ENCODE peak calls at places on chromosome 19, in five cellular contexts. N, U, M, J and K are unnamed samples.

GRCh38 chr19:57719424-57719823 is 8.0 kb downstream of the ZNF671 start:
- DNase-seq in M (no peak), U (no peak), N (no peak), J (no peak), K (no peak)

GRCh38 chr19:55600336-55601028 is 394 bp downstream of the ZNF524 start:
- DNase-seq in J (no peak), M (no peak), N (peak), U (no peak), K (peak)

GRCh38 chr19:43880483-43880882 is 53.4 kb downstream of the ZNF283 start:
- DNase-seq in J (no peak), M (no peak), N (no peak), U (no peak), K (no peak)

GRCh38 chr19:53076984-53077383 is 26.2 kb downstream of the ZNF160 start:
- DNase-seq in U (peak), N (no peak), J (peak), M (no peak), K (no peak)

GRCh38 chr19:55062735-55063491 is at the start of gene RDH13:
- DNase-seq in N (peak), M (peak), U (peak), J (peak), K (peak)

GRCh38 chr19:5795382-5795919 is 4.5 kb upstream of the DUS3L start:
- DNase-seq in N (no peak), U (no peak), M (no peak), J (no peak), K (no peak)

GRCh38 chr19:8355631-8356402 is 8.1 kb upstream of the ANGPTL4 start:
- DNase-seq in J (peak), N (no peak), M (no peak), U (no peak), K (peak)

GRCh38 chr19:46350029-46350757 is 3.3 kb downstream of the PPP5C start:
- DNase-seq in J (no peak), N (no peak), U (peak), M (no peak), K (no peak)

GRCh38 chr19:7995756-7996155 is 9.7 kb downstream of the ELAVL1 start:
- DNase-seq in N (no peak), U (no peak), J (no peak), M (no peak), K (no peak)